ENCODE peak calls at places on chromosome 7, in five cellular contexts. V, O, N, T and Z are unnamed samples.

GRCh38 chr7:12490941-12491340 is 79.6 kb upstream of the SCIN start:
- DNase-seq in V (no peak), O (no peak), N (no peak), T (no peak), Z (no peak)

GRCh38 chr7:30935569-30935877 is 23.9 kb downstream of the AQP1 start:
- DNase-seq in V (no peak), O (no peak), N (no peak), T (no peak), Z (no peak)

GRCh38 chr7:92244803-92245486 is 769 bp downstream of the KRIT1 start:
- DNase-seq in V (peak; percentile 7), O (no peak), N (no peak), T (no peak), Z (no peak)

GRCh38 chr7:55326079-55326847 is 38.9 kb upstream of the LANCL2 start:
- DNase-seq in V (no peak), O (no peak), N (no peak), T (no peak), Z (no peak)

GRCh38 chr7:84484502-84485079 is 290.0 kb upstream of the SEMA3A start:
- DNase-seq in V (peak; percentile 31), O (no peak), N (no peak), T (no peak), Z (peak; percentile 43)

GRCh38 chr7:105906690-105907089 is 30.3 kb upstream of the ATXN7L1 start:
- DNase-seq in V (peak; percentile 11), O (no peak), N (no peak), T (no peak), Z (no peak)

GRCh38 chr7:148773344-148773743 is 74.6 kb downstream of the CUL1 start:
- DNase-seq in V (no peak), O (peak; percentile 11), N (no peak), T (no peak), Z (no peak)

GRCh38 chr7:4168556-4168955 is 513.5 kb upstream of the FOXK1 start:
- DNase-seq in V (no peak), O (no peak), N (no peak), T (no peak), Z (no peak)

GRCh38 chr7:131159961-131160361 is 167.7 kb upstream of the MKLN1 start:
- DNase-seq in V (peak; percentile 85), O (no peak), N (no peak), T (no peak), Z (no peak)

GRCh38 chr7:94301024-94301588 is 93.6 kb upstream of the COL1A2 start:
- DNase-seq in V (peak; percentile 98), O (no peak), N (peak; percentile 27), T (peak; percentile 69), Z (peak; percentile 95)

GRCh38 chr7:71972513-71972912 is 439.6 kb downstream of the CALN1 start:
- DNase-seq in V (no peak), O (no peak), N (no peak), T (no peak), Z (no peak)

GRCh38 chr7:45920543-45921380 is at the start of gene IGFBP3:
- DNase-seq in V (peak; percentile 69), O (no peak), N (peak; percentile 90), T (no peak), Z (peak; percentile 41)

GRCh38 chr7:32336726-32337125 is 153.5 kb downstream of the LSM5 start:
- DNase-seq in V (no peak), O (no peak), N (no peak), T (no peak), Z (no peak)

GRCh38 chr7:121084748-121085336 is 96.3 kb downstream of the CPED1 start:
- DNase-seq in V (peak; percentile 96), O (no peak), N (peak; percentile 10), T (no peak), Z (no peak)

GRCh38 chr7:130292682-130293257 is at the start of gene CPA4:
- DNase-seq in V (peak; percentile 99), O (no peak), N (no peak), T (no peak), Z (peak; percentile 84)

GRCh38 chr7:1291846-1292765 is 59.4 kb downstream of the UNCX start:
- DNase-seq in V (no peak), O (no peak), N (no peak), T (no peak), Z (no peak)

GRCh38 chr7:109763611-109764010 is 1193.9 kb downstream of the DNAJB9 start:
- DNase-seq in V (no peak), O (no peak), N (no peak), T (no peak), Z (no peak)

GRCh38 chr7:101094791-101095375 is 9.6 kb downstream of the TRIM56 start:
- DNase-seq in V (peak; percentile 67), O (no peak), N (peak; percentile 80), T (peak; percentile 88), Z (peak; percentile 79)

GRCh38 chr7:130489140-130489967 is 2.5 kb upstream of the MEST start:
- DNase-seq in V (peak; percentile 85), O (no peak), N (peak; percentile 27), T (no peak), Z (no peak)

GRCh38 chr7:4268040-4268965 is 413.8 kb upstream of the FOXK1 start:
- DNase-seq in V (no peak), O (no peak), N (no peak), T (no peak), Z (no peak)

GRCh38 chr7:143487566-143487965 is 9.9 kb downstream of the TAS2R41 start:
- DNase-seq in V (peak; percentile 62), O (no peak), N (no peak), T (no peak), Z (no peak)

GRCh38 chr7:36440880-36441279 is 51.2 kb downstream of the ANLN start:
- DNase-seq in V (peak; percentile 46), O (no peak), N (peak; percentile 53), T (no peak), Z (peak; percentile 37)

GRCh38 chr7:73810991-73811360 is 19.8 kb upstream of the CLDN4 start:
- DNase-seq in V (no peak), O (no peak), N (peak; percentile 45), T (no peak), Z (no peak)

GRCh38 chr7:71824356-71824755 is 587.8 kb downstream of the CALN1 start:
- DNase-seq in V (no peak), O (no peak), N (no peak), T (no peak), Z (no peak)

GRCh38 chr7:118870187-118870586 is 645.7 kb downstream of the ANKRD7 start:
- DNase-seq in V (no peak), O (no peak), N (no peak), T (peak; percentile 44), Z (no peak)

GRCh38 chr7:34165927-34166550 is 260.7 kb downstream of the BMPER start:
- DNase-seq in V (peak; percentile 60), O (no peak), N (peak; percentile 49), T (peak; percentile 3), Z (peak; percentile 37)

GRCh38 chr7:127245582-127245981 is 7.2 kb downstream of the GRM8 start:
- DNase-seq in V (no peak), O (no peak), N (no peak), T (no peak), Z (no peak)

GRCh38 chr7:68980011-68980410 is 618.3 kb upstream of the AUTS2 start:
- DNase-seq in V (no peak), O (no peak), N (no peak), T (no peak), Z (no peak)

GRCh38 chr7:16667355-16667754 is 21.4 kb downstream of the BZW2 start:
- DNase-seq in V (no peak), O (no peak), N (no peak), T (no peak), Z (no peak)

GRCh38 chr7:8176370-8177081 is 85.4 kb downstream of the ICA1 start:
- DNase-seq in V (no peak), O (peak; percentile 96), N (no peak), T (no peak), Z (no peak)

GRCh38 chr7:66682350-66683093 is 53.8 kb downstream of the KCTD7 start:
- DNase-seq in V (peak; percentile 64), O (no peak), N (peak; percentile 80), T (peak; percentile 37), Z (peak; percentile 16)
- TF ChIP-seq RCOR1 in V (no peak), O (no peak), N (no peak), T (no peak), Z (no peak)

DNA sequence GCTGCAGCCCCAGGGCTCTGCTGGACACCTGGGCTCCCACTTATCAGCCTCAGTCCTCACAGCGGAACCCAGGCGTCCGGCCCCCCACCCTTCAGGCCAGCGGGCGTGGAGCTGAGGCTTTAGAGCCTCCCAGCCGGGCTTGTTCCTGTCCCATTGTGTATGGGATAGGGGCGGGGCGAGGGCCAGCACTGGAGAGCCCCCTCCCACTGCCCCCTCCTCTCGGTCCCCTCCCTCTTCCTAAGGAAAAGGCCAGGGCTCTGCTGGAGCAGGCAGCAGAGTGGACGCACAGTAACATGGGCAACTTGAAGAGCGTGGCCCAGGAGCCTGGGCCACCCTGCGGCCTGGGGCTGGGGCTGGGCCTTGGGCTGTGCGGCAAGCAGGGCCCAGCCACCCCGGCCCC is 2.7 kb downstream of the NOS3 start:
- DNase-seq in V (no peak), O (no peak), N (peak; percentile 32), T (peak; percentile 30), Z (no peak)
- TF ChIP-seq RCOR1 in V (no peak), O (no peak), N (no peak), T (no peak), Z (no peak)

DNA sequence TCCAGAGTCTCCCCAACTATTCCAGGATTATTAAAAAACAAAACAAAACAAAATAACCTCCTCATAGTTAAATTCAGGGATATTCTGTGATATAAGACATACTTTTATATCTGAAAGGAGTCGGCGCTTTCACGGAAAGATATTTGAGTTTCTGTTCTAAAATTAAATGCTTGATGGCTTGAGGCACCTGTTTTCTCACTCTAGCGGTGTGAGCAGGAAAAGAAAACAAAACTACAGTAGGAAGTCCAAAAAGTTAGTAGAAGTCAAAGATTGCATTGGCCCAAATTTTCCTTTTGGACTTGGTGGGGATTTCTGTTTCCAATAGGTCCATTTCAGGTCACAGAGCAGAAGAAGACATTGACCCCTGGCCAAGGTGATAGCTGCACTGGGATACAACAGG is 716.1 kb upstream of the POT1 start:
- DNase-seq in V (no peak), O (no peak), N (no peak), T (no peak), Z (no peak)
- TF ChIP-seq RCOR1 in V (no peak), O (no peak), N (no peak), T (no peak), Z (no peak)

GRCh38 chr7:43906327-43907010 is at the start of gene URGCP:
- DNase-seq in V (peak; percentile 20), O (no peak), N (peak; percentile 96), T (peak; percentile 63), Z (peak; percentile 62)
- TF ChIP-seq RCOR1 in V (no peak), O (no peak), N (no peak), T (no peak), Z (no peak)

GRCh38 chr7:128833939-128834310 is 3.7 kb downstream of the FLNC start:
- DNase-seq in V (no peak), O (no peak), N (no peak), T (no peak), Z (no peak)
- TF ChIP-seq RCOR1 in V (no peak), O (no peak), N (no peak), T (no peak), Z (no peak)

DNA sequence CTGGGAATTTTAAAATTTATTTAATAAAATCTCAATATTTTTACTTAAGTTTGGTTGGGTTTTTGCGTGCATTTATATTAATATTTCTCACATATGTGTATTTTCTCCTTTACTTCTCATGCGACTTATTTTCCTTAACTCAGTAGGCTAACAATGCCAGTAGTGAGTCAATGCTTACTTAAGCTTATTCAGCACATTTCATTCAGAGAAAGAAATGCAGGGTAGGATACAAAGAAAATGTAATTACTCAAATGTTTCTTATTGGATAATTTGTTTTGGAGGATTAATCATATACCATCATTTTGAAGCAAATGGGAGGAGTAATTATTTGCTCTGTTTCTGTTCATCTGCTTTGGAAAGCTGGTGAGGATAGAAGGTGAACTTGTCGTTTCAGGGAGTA is 623.5 kb downstream of the POM121L12 start:
- DNase-seq in V (no peak), O (no peak), N (no peak), T (no peak), Z (no peak)
- TF ChIP-seq RCOR1 in V (no peak), O (no peak), N (no peak), T (no peak), Z (no peak)